ENCODE peak calls at places on chromosomes 7 and 10, in four cellular contexts. One of them, this sample, is unnamed.

GRCh38 chr10:77580500-77580899 is 57.1 kb downstream of the KCNMA1 start:
- DNase-seq in omental fat pad: no peak
- DNase-seq in AG04450: no peak
- DNase-seq in tibial artery: no peak
- DNase-seq in this sample: no peak

GRCh38 chr7:134298902-134299683 is 17.6 kb downstream of the SLC35B4 start:
- DNase-seq in omental fat pad: no peak
- DNase-seq in AG04450: peak; percentile 74
- DNase-seq in tibial artery: no peak
- DNase-seq in this sample: peak; percentile 20

GRCh38 chr10:28202941-28203352 is 99.9 kb downstream of the MPP7 start:
- DNase-seq in omental fat pad: no peak
- DNase-seq in AG04450: no peak
- DNase-seq in tibial artery: peak; percentile 77
- DNase-seq in this sample: no peak

GRCh38 chr7:12030116-12030515 is 181.0 kb upstream of the TMEM106B start:
- DNase-seq in omental fat pad: no peak
- DNase-seq in AG04450: peak; percentile 0
- DNase-seq in tibial artery: no peak
- DNase-seq in this sample: no peak

GRCh38 chr7:78499966-78500365 is 701.4 kb downstream of the PHTF2 start:
- DNase-seq in omental fat pad: no peak
- DNase-seq in AG04450: no peak
- DNase-seq in tibial artery: no peak
- DNase-seq in this sample: no peak

GRCh38 chr7:124072603-124073324 is 39.9 kb upstream of the TMEM229A start:
- DNase-seq in omental fat pad: no peak
- DNase-seq in AG04450: peak; percentile 72
- DNase-seq in tibial artery: no peak
- DNase-seq in this sample: peak; percentile 4

GRCh38 chr7:113582471-113582870 is 336.3 kb downstream of the PPP1R3A start:
- DNase-seq in omental fat pad: no peak
- DNase-seq in AG04450: no peak
- DNase-seq in tibial artery: no peak
- DNase-seq in this sample: no peak

GRCh38 chr10:1290071-1290471 is 233.9 kb downstream of the WDR37 start:
- DNase-seq in omental fat pad: no peak
- DNase-seq in AG04450: no peak
- DNase-seq in tibial artery: no peak
- DNase-seq in this sample: no peak

GRCh38 chr7:20793258-20793657 is 6.6 kb upstream of the SP8 start:
- DNase-seq in omental fat pad: no peak
- DNase-seq in AG04450: no peak
- DNase-seq in tibial artery: no peak
- DNase-seq in this sample: no peak

GRCh38 chr7:114885836-114886235 is 36.1 kb upstream of the MDFIC start:
- DNase-seq in omental fat pad: no peak
- DNase-seq in AG04450: no peak
- DNase-seq in tibial artery: no peak
- DNase-seq in this sample: no peak

DNA sequence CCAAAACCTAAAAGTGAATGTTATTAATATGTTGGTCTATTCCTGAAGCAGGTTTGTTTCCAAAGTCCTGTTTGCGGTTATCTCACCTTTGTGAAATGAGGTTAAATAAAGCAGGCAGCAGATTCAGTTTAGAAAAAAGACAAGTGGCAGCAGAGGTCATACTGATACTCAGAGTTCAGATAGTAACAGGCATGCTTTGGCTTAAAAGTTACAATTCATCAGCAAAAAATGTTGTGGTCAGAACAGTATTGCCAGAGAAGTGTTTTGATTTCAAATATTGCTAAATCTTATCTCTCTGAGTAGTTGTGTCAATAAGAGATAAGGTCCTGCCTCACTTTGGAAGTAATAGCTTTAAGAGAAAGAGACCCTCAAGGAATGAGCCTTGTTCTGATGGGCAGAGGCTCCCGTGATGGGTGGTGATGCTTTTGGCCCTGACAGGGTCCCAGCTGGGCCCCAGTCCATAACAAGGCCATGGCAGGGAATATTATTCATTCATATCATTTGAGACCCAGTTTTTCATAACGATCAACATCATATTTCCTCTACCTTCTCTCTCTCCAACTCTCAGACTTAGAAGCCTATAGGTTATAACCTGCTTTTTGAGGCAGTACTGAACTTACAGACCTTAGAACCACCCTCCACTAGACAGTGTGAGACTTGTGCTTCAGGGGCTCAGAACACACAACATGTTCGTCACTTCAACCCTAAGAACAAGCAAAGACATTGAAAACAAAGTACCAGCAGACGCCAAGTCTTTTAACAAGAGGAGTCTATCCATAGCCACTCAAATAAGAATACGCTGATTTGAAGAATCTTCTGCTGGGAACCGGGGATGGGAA is 58.5 kb upstream of the AHR start:
- DNase-seq in omental fat pad: no peak
- DNase-seq in AG04450: no peak
- DNase-seq in tibial artery: no peak
- DNase-seq in this sample: peak; percentile 19
- TF ChIP-seq CTCF in omental fat pad: no peak
- TF ChIP-seq CTCF in AG04450: no peak
- TF ChIP-seq CTCF in tibial artery: no peak
- TF ChIP-seq CTCF in this sample: no peak

GRCh38 chr7:2432910-2433712 is 29.7 kb downstream of the CHST12 start:
- DNase-seq in omental fat pad: no peak
- DNase-seq in AG04450: no peak
- DNase-seq in tibial artery: no peak
- DNase-seq in this sample: no peak

GRCh38 chr7:2436341-2437104 is 33.1 kb downstream of the CHST12 start:
- DNase-seq in omental fat pad: no peak
- DNase-seq in AG04450: no peak
- DNase-seq in tibial artery: no peak
- DNase-seq in this sample: no peak

GRCh38 chr7:2433713-2434550 is 30.5 kb downstream of the CHST12 start:
- DNase-seq in omental fat pad: no peak
- DNase-seq in AG04450: no peak
- DNase-seq in tibial artery: no peak
- DNase-seq in this sample: no peak

GRCh38 chr7:2425749-2426148 is 22.3 kb downstream of the CHST12 start:
- DNase-seq in omental fat pad: no peak
- DNase-seq in AG04450: no peak
- DNase-seq in tibial artery: no peak
- DNase-seq in this sample: no peak

DNA sequence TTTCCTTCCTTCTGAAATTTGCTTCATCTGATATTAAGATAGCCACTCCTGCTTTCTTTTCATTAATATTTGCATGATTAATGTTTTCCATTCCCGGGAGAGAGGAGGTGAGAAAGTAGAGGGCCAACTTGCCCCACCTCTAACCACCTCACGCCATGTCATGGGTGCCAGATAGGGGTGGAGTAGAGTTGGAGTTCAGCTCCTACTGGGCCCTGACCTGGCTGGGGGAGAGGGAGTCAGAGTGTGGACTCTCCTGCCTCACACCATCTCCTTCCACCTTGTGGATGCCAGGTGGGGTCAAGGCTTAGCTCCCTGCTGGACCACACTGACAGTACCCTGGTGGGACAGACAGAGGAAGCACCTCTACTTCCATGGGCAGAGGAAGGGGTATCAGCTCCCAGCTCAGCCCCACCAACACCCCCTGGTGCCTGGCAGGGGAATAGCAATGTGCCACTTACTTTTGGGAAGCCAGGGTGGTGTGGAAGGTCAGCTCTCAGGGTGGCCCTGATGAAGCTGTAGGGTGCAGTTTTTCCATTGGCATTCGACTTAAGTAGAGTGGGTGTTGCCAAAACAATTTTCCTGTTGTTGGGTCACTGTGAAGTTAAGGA is 28.0 kb downstream of the CHST12 start:
- DNase-seq in omental fat pad: no peak
- DNase-seq in AG04450: no peak
- DNase-seq in tibial artery: no peak
- DNase-seq in this sample: no peak
- TF ChIP-seq CTCF in omental fat pad: no peak
- TF ChIP-seq CTCF in AG04450: peak; percentile 25
- TF ChIP-seq CTCF in tibial artery: no peak
- TF ChIP-seq CTCF in this sample: peak; percentile 27

GRCh38 chr7:2164156-2164555 is 68.6 kb downstream of the MAD1L1 start:
- DNase-seq in omental fat pad: no peak
- DNase-seq in AG04450: no peak
- DNase-seq in tibial artery: no peak
- DNase-seq in this sample: no peak
- TF ChIP-seq CTCF in omental fat pad: no peak
- TF ChIP-seq CTCF in AG04450: no peak
- TF ChIP-seq CTCF in tibial artery: no peak
- TF ChIP-seq CTCF in this sample: no peak

GRCh38 chr7:55405856-55406541 is 40.9 kb downstream of the LANCL2 start:
- DNase-seq in omental fat pad: no peak
- DNase-seq in AG04450: no peak
- DNase-seq in tibial artery: no peak
- DNase-seq in this sample: no peak

GRCh38 chr7:55410641-55411239 is 45.6 kb downstream of the LANCL2 start:
- DNase-seq in omental fat pad: no peak
- DNase-seq in AG04450: no peak
- DNase-seq in tibial artery: no peak
- DNase-seq in this sample: no peak

GRCh38 chr7:55411844-55412243 is 46.7 kb downstream of the LANCL2 start:
- DNase-seq in omental fat pad: no peak
- DNase-seq in AG04450: no peak
- DNase-seq in tibial artery: no peak
- DNase-seq in this sample: no peak

GRCh38 chr7:55413442-55413841 is 48.3 kb downstream of the LANCL2 start:
- DNase-seq in omental fat pad: no peak
- DNase-seq in AG04450: no peak
- DNase-seq in tibial artery: no peak
- DNase-seq in this sample: no peak

GRCh38 chr7:55409474-55410225 is 44.5 kb downstream of the LANCL2 start:
- DNase-seq in omental fat pad: no peak
- DNase-seq in AG04450: no peak
- DNase-seq in tibial artery: no peak
- DNase-seq in this sample: no peak
- TF ChIP-seq CTCF in omental fat pad: no peak
- TF ChIP-seq CTCF in AG04450: peak; percentile 22
- TF ChIP-seq CTCF in tibial artery: no peak
- TF ChIP-seq CTCF in this sample: no peak

GRCh38 chr10:76461024-76461423 is 1029.6 kb downstream of the LRMDA start:
- DNase-seq in omental fat pad: no peak
- DNase-seq in AG04450: no peak
- DNase-seq in tibial artery: no peak
- DNase-seq in this sample: no peak
- TF ChIP-seq CTCF in omental fat pad: no peak
- TF ChIP-seq CTCF in AG04450: no peak
- TF ChIP-seq CTCF in tibial artery: no peak
- TF ChIP-seq CTCF in this sample: no peak

GRCh38 chr7:107581387-107582013 is 1.5 kb downstream of the BCAP29 start:
- DNase-seq in omental fat pad: no peak
- DNase-seq in AG04450: no peak
- DNase-seq in tibial artery: no peak
- DNase-seq in this sample: no peak

GRCh38 chr7:107580716-107581383 is 804 bp downstream of the BCAP29 start:
- DNase-seq in omental fat pad: no peak
- DNase-seq in AG04450: no peak
- DNase-seq in tibial artery: no peak
- DNase-seq in this sample: no peak

GRCh38 chr7:107579546-107579880 is 533 bp upstream of the BCAP29 start:
- DNase-seq in omental fat pad: no peak
- DNase-seq in AG04450: no peak
- DNase-seq in tibial artery: no peak
- DNase-seq in this sample: no peak

GRCh38 chr7:107582906-107583305 is 2.9 kb downstream of the BCAP29 start:
- DNase-seq in omental fat pad: no peak
- DNase-seq in AG04450: no peak
- DNase-seq in tibial artery: no peak
- DNase-seq in this sample: no peak

DNA sequence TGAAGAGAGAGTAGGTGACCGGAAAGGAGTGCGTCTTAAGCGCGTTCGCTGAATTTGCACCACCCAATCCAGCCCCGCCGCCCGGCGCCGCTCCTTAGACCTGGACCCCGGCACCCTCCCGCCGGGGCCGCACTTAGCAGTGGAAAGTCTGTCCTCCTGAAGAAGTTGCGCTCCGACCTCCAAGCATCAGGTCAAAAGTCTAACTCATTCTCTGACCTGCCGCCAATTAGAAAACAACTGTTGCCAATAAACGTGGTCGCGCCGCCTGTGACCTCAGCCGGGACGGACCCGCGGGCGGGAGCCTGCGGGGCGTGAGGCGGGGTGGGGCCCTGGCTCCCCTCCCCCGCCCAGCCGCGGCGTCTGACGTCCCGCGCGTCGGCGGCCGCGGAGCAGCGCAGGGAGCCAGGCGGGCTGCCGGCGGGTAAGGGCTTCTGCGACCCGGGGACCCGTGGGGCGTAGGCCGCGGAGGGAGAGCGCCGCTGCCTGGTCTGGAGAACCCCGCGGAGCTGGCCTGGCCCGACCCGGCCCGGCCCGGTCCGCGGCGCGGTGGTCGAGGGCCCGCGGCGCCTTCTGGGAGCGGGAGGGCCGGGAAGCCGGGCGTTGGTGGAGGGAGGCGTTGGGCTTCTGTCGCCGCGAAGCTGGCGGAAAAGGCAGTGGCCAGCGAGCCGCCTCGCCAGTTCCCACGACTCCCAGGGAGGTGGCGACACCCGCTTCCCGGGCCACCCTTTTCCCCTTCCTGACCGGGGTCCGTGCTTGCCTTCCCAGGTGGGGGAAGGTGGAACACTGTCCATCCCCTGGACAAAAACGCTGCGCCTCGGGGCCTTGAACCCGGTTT is at the start of gene BCAP29:
- DNase-seq in omental fat pad: peak; percentile 46
- DNase-seq in AG04450: no peak
- DNase-seq in tibial artery: peak; percentile 86
- DNase-seq in this sample: no peak
- TF ChIP-seq CTCF in omental fat pad: no peak
- TF ChIP-seq CTCF in AG04450: no peak
- TF ChIP-seq CTCF in tibial artery: no peak
- TF ChIP-seq CTCF in this sample: peak; percentile 13